ENCODE peak calls at places on chromosome 7, in eight cellular contexts. P is aorta; E is ELF-1; Z is activated CD4-positive, alpha-beta T cell treated with anti-CD3 and anti-CD28 coated beads, Interleukin-2, amount 50 U/mL, for 4 hours; R is CD4-positive, alpha-beta T cell; L is endothelial cell; U is germinal center; M is RWPE1. H is an unnamed sample.

GRCh38 chr7:48964074-48964473 is 39.7 kb downstream of the CDC14C start:
- DNase-seq in P (no peak), E (no peak), Z (no peak), R (no peak), L (no peak), U (no peak), M (no peak), H (peak; percentile 5)

GRCh38 chr7:19747740-19748339 is 25.6 kb downstream of the TMEM196 start:
- DNase-seq in P (no peak), E (no peak), Z (no peak), R (no peak), L (no peak), U (peak; percentile 5), M (peak; percentile 36), H (peak; percentile 19)

GRCh38 chr7:24227603-24228359 is 56.2 kb upstream of the NPY start:
- DNase-seq in P (no peak), E (peak; percentile 37), Z (peak; percentile 4), R (no peak), L (no peak), U (peak; percentile 22), M (no peak), H (no peak)

GRCh38 chr7:120273476-120273975 is 551 bp downstream of the KCND2 start:
- DNase-seq in P (peak; percentile 74), E (peak; percentile 38), Z (no peak), R (no peak), L (peak; percentile 38), U (peak; percentile 2), M (peak; percentile 8), H (peak; percentile 85)

GRCh38 chr7:150988230-150989226 is 2.3 kb upstream of the NOS3 start:
- DNase-seq in P (peak; percentile 82), E (peak; percentile 90), Z (peak; percentile 62), R (peak; percentile 65), L (peak; percentile 86), U (peak; percentile 82), M (peak; percentile 37), H (peak; percentile 85)

GRCh38 chr7:151452680-151453325 is 12.9 kb upstream of the CRYGN start:
- DNase-seq in P (peak; percentile 57), E (no peak), Z (no peak), R (no peak), L (no peak), U (no peak), M (no peak), H (no peak)

GRCh38 chr7:32479574-32480200 is 10.5 kb downstream of the LSM5 start:
- DNase-seq in P (no peak), E (peak; percentile 43), Z (no peak), R (no peak), L (peak; percentile 42), U (peak; percentile 29), M (peak; percentile 55), H (peak; percentile 32)

GRCh38 chr7:151861881-151862280 is 15.0 kb downstream of the PRKAG2 start:
- DNase-seq in P (peak; percentile 66), E (no peak), Z (no peak), R (no peak), L (no peak), U (no peak), M (no peak), H (no peak)

GRCh38 chr7:141262101-141262819 is 188.4 kb downstream of the TMEM178B start:
- DNase-seq in P (no peak), E (no peak), Z (no peak), R (no peak), L (peak; percentile 21), U (no peak), M (no peak), H (peak; percentile 51)

GRCh38 chr7:140049339-140050024 is 13.3 kb downstream of the PARP12 start:
- DNase-seq in P (no peak), E (no peak), Z (no peak), R (no peak), L (peak; percentile 25), U (no peak), M (no peak), H (no peak)

GRCh38 chr7:155603858-155604503 is 40.5 kb upstream of the RBM33 start:
- DNase-seq in P (no peak), E (no peak), Z (no peak), R (no peak), L (no peak), U (no peak), M (no peak), H (no peak)

GRCh38 chr7:103989200-103989784 is at the start of gene RELN:
- DNase-seq in P (peak; percentile 73), E (peak; percentile 58), Z (no peak), R (no peak), L (peak; percentile 36), U (peak; percentile 12), M (no peak), H (peak; percentile 71)

GRCh38 chr7:2120251-2120660 is 112.5 kb downstream of the MAD1L1 start:
- DNase-seq in P (no peak), E (no peak), Z (peak; percentile 15), R (peak; percentile 48), L (no peak), U (no peak), M (no peak), H (no peak)